ENCODE peak calls at places on chromosomes 2 and 18, in four cellular contexts. One of them, this sample, is unnamed.

GRCh38 chr2:215594766-215595165 is 158.9 kb upstream of the FN1 start:
- DNase-seq in HepG2: no peak
- DNase-seq in H1: no peak
- DNase-seq in GM12878: no peak
- DNase-seq in this sample: no peak

GRCh38 chr2:164388511-164388910 is 232.8 kb downstream of the GRB14 start:
- DNase-seq in HepG2: peak; percentile 51
- DNase-seq in H1: no peak
- DNase-seq in GM12878: peak; percentile 3
- DNase-seq in this sample: no peak

GRCh38 chr2:240507060-240507777 is 50.6 kb downstream of the ANKMY1 start:
- DNase-seq in HepG2: no peak
- DNase-seq in H1: no peak
- DNase-seq in GM12878: no peak
- DNase-seq in this sample: no peak

GRCh38 chr2:71789556-71790219 is 336.3 kb downstream of the DYSF start:
- DNase-seq in HepG2: no peak
- DNase-seq in H1: no peak
- DNase-seq in GM12878: no peak
- DNase-seq in this sample: no peak

GRCh38 chr2:143668236-143668635 is 539.0 kb downstream of the ARHGAP15 start:
- DNase-seq in HepG2: no peak
- DNase-seq in H1: no peak
- DNase-seq in GM12878: no peak
- DNase-seq in this sample: no peak

GRCh38 chr18:58176915-58177717 is 133.1 kb downstream of the NEDD4L start:
- DNase-seq in HepG2: no peak
- DNase-seq in H1: peak; percentile 43
- DNase-seq in GM12878: no peak
- DNase-seq in this sample: no peak

GRCh38 chr2:24659862-24660261 is 133.3 kb downstream of the PTRHD1 start:
- DNase-seq in HepG2: no peak
- DNase-seq in H1: no peak
- DNase-seq in GM12878: no peak
- DNase-seq in this sample: no peak

GRCh38 chr2:170324640-170325046 is 146.7 kb downstream of the MYO3B start:
- DNase-seq in HepG2: peak; percentile 51
- DNase-seq in H1: peak; percentile 67
- DNase-seq in GM12878: no peak
- DNase-seq in this sample: peak; percentile 65

GRCh38 chr2:99399063-99399462 is 61.9 kb downstream of the EIF5B start:
- DNase-seq in HepG2: no peak
- DNase-seq in H1: no peak
- DNase-seq in GM12878: no peak
- DNase-seq in this sample: no peak

GRCh38 chr2:203830294-203831055 is 37.1 kb upstream of the CTLA4 start:
- DNase-seq in HepG2: no peak
- DNase-seq in H1: no peak
- DNase-seq in GM12878: no peak
- DNase-seq in this sample: no peak

GRCh38 chr18:43277164-43277600 is at the start of gene SYT4:
- DNase-seq in HepG2: peak; percentile 8
- DNase-seq in H1: peak; percentile 80
- DNase-seq in GM12878: no peak
- DNase-seq in this sample: peak; percentile 32

GRCh38 chr2:118689456-118689855 is 158.0 kb downstream of the EN1 start:
- DNase-seq in HepG2: no peak
- DNase-seq in H1: no peak
- DNase-seq in GM12878: no peak
- DNase-seq in this sample: no peak

GRCh38 chr18:49016648-49017539 is 66.1 kb upstream of the SMAD7 start:
- DNase-seq in HepG2: peak; percentile 78
- DNase-seq in H1: peak; percentile 54
- DNase-seq in GM12878: no peak
- DNase-seq in this sample: no peak

GRCh38 chr2:229610871-229611270 is 103.5 kb downstream of the DNER start:
- DNase-seq in HepG2: no peak
- DNase-seq in H1: no peak
- DNase-seq in GM12878: no peak
- DNase-seq in this sample: no peak

GRCh38 chr2:70541481-70542020 is 12.1 kb downstream of the TGFA start:
- DNase-seq in HepG2: no peak
- DNase-seq in H1: no peak
- DNase-seq in GM12878: no peak
- DNase-seq in this sample: peak; percentile 3

GRCh38 chr2:136376211-136376610 is 258.3 kb upstream of the CXCR4 start:
- DNase-seq in HepG2: no peak
- DNase-seq in H1: peak; percentile 27
- DNase-seq in GM12878: no peak
- DNase-seq in this sample: no peak

GRCh38 chr2:160517731-160518130 is 24.1 kb upstream of the RBMS1 start:
- DNase-seq in HepG2: no peak
- DNase-seq in H1: no peak
- DNase-seq in GM12878: no peak
- DNase-seq in this sample: no peak

GRCh38 chr18:54829856-54830255 is 1.6 kb downstream of the RAB27B start:
- DNase-seq in HepG2: no peak
- DNase-seq in H1: no peak
- DNase-seq in GM12878: no peak
- DNase-seq in this sample: no peak

DNA sequence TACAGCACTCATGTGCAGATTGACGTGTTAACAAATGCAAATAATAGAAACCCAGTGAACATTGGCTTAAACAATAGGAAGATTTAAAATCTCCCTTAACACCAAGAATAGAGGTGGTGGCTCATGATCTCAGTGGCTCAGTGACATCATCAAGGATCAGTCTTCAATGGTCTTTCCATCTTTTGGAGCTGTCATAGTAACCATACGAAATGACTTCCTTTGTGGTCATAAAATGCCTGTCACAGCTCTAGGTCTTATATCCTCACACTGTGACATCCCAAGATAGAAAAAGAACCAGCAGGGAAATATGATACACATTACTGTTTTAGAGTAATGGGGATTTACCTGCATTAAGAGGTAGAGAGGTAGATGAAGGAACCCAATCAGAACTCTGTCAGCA is 59.6 kb upstream of the ACKR3 start:
- DNase-seq in HepG2: no peak
- DNase-seq in H1: no peak
- DNase-seq in GM12878: no peak
- DNase-seq in this sample: no peak
- TF ChIP-seq SP1 in HepG2: no peak
- TF ChIP-seq SP1 in H1: no peak
- TF ChIP-seq SP1 in GM12878: no peak
- TF ChIP-seq SP1 in this sample: no peak

DNA sequence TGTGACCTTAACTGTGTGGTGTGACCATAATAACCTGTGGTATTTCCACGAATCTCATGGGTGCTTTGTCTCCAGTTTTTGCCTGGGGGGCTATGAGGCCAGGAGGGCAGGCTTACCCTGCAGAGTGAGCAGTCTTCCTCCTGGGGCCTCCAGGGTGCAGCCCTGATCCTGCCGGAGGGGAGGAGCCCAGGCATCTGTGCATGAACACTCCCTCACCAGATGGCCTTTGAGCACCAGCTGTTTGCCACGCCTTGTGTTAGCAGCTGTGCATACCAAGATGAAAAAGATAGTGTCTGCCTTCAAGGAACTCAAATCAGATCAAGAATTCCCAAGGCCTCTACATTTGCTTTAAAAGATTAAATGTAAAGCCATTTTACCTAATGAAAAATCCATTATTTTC is 75.0 kb upstream of the RBM44 start:
- DNase-seq in HepG2: peak; percentile 74
- DNase-seq in H1: no peak
- DNase-seq in GM12878: no peak
- DNase-seq in this sample: no peak
- TF ChIP-seq SUZ12 in HepG2: no peak
- TF ChIP-seq SUZ12 in H1: no peak
- TF ChIP-seq SUZ12 in GM12878: no peak
- TF ChIP-seq SUZ12 in this sample: no peak

GRCh38 chr2:167342769-167343168 is 454.5 kb downstream of the XIRP2 start:
- DNase-seq in HepG2: peak; percentile 14
- DNase-seq in H1: no peak
- DNase-seq in GM12878: no peak
- DNase-seq in this sample: no peak
- TF ChIP-seq SP1 in HepG2: no peak
- TF ChIP-seq SP1 in H1: no peak
- TF ChIP-seq SP1 in GM12878: no peak
- TF ChIP-seq SP1 in this sample: no peak

DNA sequence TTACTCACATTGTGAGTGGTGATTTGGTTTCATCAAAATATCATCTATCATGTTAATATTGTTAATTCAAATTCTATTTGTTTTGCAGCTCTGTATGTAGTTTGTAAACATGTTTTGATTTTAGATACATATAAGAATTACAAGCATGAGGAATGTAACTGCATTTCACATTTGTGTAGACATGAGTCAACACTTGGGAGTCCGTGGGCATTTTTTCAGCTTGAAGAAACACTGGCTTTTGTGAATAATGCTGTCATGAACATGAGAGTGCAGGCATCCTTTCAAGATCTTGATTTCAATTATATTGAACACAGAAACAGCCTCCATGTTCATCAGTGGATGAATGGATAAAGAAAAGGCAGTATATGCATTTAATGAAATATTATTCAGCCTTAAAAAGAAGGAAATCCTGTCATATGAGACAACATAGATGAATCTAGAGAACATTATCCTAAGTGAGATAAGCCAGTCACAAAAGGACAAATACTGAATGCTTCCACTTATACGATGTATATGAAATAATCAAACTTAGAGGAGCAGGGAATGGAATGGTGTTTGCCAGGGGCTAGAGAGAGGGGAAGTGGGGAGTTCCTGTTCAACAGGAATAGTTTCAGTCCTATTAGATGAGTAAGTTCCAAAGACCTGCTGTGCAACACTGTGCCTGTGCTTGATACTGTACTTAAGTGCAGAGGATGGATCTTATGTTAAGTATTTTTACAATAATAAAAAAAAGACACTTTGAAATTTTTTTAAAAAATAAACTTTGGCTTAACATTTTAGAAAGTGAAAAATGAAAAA is 194.9 kb downstream of the LRATD1 start:
- DNase-seq in HepG2: no peak
- DNase-seq in H1: no peak
- DNase-seq in GM12878: no peak
- DNase-seq in this sample: no peak
- TF ChIP-seq SUZ12 in HepG2: no peak
- TF ChIP-seq SUZ12 in H1: no peak
- TF ChIP-seq SUZ12 in GM12878: no peak
- TF ChIP-seq SUZ12 in this sample: no peak

GRCh38 chr2:16620590-16620989 is 45.0 kb downstream of the CYRIA start:
- DNase-seq in HepG2: no peak
- DNase-seq in H1: no peak
- DNase-seq in GM12878: no peak
- DNase-seq in this sample: no peak

GRCh38 chr2:16621348-16621747 is 44.3 kb downstream of the CYRIA start:
- DNase-seq in HepG2: no peak
- DNase-seq in H1: no peak
- DNase-seq in GM12878: no peak
- DNase-seq in this sample: no peak

GRCh38 chr2:16622399-16622968 is 43.1 kb downstream of the CYRIA start:
- DNase-seq in HepG2: no peak
- DNase-seq in H1: no peak
- DNase-seq in GM12878: no peak
- DNase-seq in this sample: no peak

GRCh38 chr2:16617282-16618266 is 48.1 kb downstream of the CYRIA start:
- DNase-seq in HepG2: no peak
- DNase-seq in H1: peak; percentile 66
- DNase-seq in GM12878: no peak
- DNase-seq in this sample: peak; percentile 25

GRCh38 chr2:16619576-16620245 is 45.9 kb downstream of the CYRIA start:
- DNase-seq in HepG2: no peak
- DNase-seq in H1: no peak
- DNase-seq in GM12878: no peak
- DNase-seq in this sample: no peak
- TF ChIP-seq SP1 in HepG2: no peak
- TF ChIP-seq SP1 in H1: no peak
- TF ChIP-seq SP1 in GM12878: no peak
- TF ChIP-seq SP1 in this sample: no peak

GRCh38 chr2:67451086-67451832 is 54.1 kb downstream of the ETAA1 start:
- DNase-seq in HepG2: peak; percentile 17
- DNase-seq in H1: no peak
- DNase-seq in GM12878: no peak
- DNase-seq in this sample: no peak
- TF ChIP-seq SUZ12 in HepG2: no peak
- TF ChIP-seq SUZ12 in H1: no peak
- TF ChIP-seq SUZ12 in GM12878: no peak
- TF ChIP-seq SUZ12 in this sample: no peak

DNA sequence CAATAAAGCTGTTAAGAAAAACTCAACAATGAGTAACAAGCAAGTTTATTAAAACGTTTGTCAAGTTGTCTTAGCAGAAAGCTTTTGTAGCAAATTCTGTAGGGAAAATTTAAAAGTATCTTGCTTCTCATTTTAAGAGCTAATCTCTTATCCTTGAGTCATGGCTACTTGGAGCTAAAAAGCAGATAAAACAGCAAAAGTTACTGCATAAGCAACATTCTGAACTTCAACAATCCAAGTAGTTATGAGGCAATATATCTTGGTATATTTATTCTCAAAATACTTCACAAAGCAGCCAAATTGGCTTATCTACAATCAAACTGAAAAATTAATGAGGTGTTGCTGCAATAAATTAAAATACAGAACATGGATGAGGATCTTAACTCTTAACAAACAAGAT is 306.5 kb downstream of the PIEZO2 start:
- DNase-seq in HepG2: no peak
- DNase-seq in H1: no peak
- DNase-seq in GM12878: no peak
- DNase-seq in this sample: no peak
- TF ChIP-seq SP1 in HepG2: no peak
- TF ChIP-seq SP1 in H1: no peak
- TF ChIP-seq SP1 in GM12878: no peak
- TF ChIP-seq SP1 in this sample: no peak

DNA sequence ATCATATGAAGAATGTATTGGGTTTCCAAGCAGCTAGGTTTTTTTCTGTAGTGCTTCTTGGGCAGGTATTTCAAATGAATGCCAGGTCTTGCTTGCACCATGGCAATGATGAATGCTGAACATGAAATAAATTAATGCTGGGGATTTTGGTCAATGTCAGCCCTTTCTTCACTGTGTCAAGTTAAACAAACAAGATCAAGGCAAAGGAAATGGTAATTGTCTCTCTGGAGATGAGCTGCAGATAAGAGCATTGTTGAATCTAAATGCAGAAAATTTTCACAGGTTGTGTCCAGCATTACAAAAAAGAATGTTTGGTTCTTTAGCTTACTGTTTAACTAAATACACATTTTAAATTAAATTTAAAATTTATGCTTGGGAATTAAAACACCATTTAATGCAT is 144.3 kb downstream of the GPD2 start:
- DNase-seq in HepG2: no peak
- DNase-seq in H1: no peak
- DNase-seq in GM12878: no peak
- DNase-seq in this sample: no peak
- TF ChIP-seq SUZ12 in HepG2: no peak
- TF ChIP-seq SUZ12 in H1: no peak
- TF ChIP-seq SUZ12 in GM12878: no peak
- TF ChIP-seq SUZ12 in this sample: no peak

GRCh38 chr2:176148758-176149483 is 2.4 kb upstream of the HOXD4 start:
- DNase-seq in HepG2: no peak
- DNase-seq in H1: no peak
- DNase-seq in GM12878: no peak
- DNase-seq in this sample: no peak
- TF ChIP-seq SP1 in HepG2: no peak
- TF ChIP-seq SP1 in H1: no peak
- TF ChIP-seq SP1 in GM12878: no peak
- TF ChIP-seq SP1 in this sample: no peak

This sample was measured in HEK293T.